ENCODE peak calls at places on chromosomes 2 and 18, in eight cellular contexts. One of them, this sample, is unnamed.

GRCh38 chr2:150885236-150885635 is 376.4 kb downstream of the RBM43 start:
- DNase-seq in IMR-90: peak; percentile 28
- DNase-seq in lower lobe of right lung: no peak
- DNase-seq in lung: no peak
- DNase-seq in HL-60: no peak
- DNase-seq in neural progenitor cell: no peak
- DNase-seq in astrocyte: peak; percentile 27
- DNase-seq in CD4-positive, alpha-beta memory T cell: no peak
- DNase-seq in this sample: no peak

GRCh38 chr2:238053195-238053776 is 7.5 kb upstream of the SCLY start:
- DNase-seq in CD4-positive, alpha-beta memory T cell: no peak
- DNase-seq in neural progenitor cell: no peak
- DNase-seq in lower lobe of right lung: no peak
- DNase-seq in HL-60: no peak
- DNase-seq in IMR-90: peak; percentile 67
- DNase-seq in astrocyte: peak; percentile 12
- DNase-seq in lung: no peak
- DNase-seq in this sample: no peak

GRCh38 chr2:10304458-10305253 is 2.0 kb downstream of the HPCAL1 start:
- DNase-seq in astrocyte: no peak
- DNase-seq in IMR-90: no peak
- DNase-seq in neural progenitor cell: peak; percentile 49
- DNase-seq in lower lobe of right lung: no peak
- DNase-seq in CD4-positive, alpha-beta memory T cell: no peak
- DNase-seq in HL-60: no peak
- DNase-seq in lung: no peak
- DNase-seq in this sample: peak; percentile 63

GRCh38 chr18:36284268-36284667 is 13.2 kb upstream of the FHOD3 start:
- DNase-seq in IMR-90: no peak
- DNase-seq in HL-60: no peak
- DNase-seq in CD4-positive, alpha-beta memory T cell: no peak
- DNase-seq in neural progenitor cell: no peak
- DNase-seq in astrocyte: no peak
- DNase-seq in lung: no peak
- DNase-seq in lower lobe of right lung: no peak
- DNase-seq in this sample: no peak

GRCh38 chr18:3411854-3412268 is 38.1 kb upstream of the TGIF1 start:
- DNase-seq in CD4-positive, alpha-beta memory T cell: peak; percentile 16
- DNase-seq in IMR-90: no peak
- DNase-seq in lung: peak; percentile 45
- DNase-seq in astrocyte: no peak
- DNase-seq in HL-60: no peak
- DNase-seq in lower lobe of right lung: peak; percentile 69
- DNase-seq in neural progenitor cell: no peak
- DNase-seq in this sample: peak; percentile 54

GRCh38 chr2:25983735-25984134 is 1.4 kb upstream of the KIF3C start:
- DNase-seq in astrocyte: no peak
- DNase-seq in neural progenitor cell: no peak
- DNase-seq in CD4-positive, alpha-beta memory T cell: no peak
- DNase-seq in lung: no peak
- DNase-seq in lower lobe of right lung: no peak
- DNase-seq in HL-60: no peak
- DNase-seq in IMR-90: no peak
- DNase-seq in this sample: no peak

GRCh38 chr2:20491739-20492531 is 45.1 kb downstream of the RHOB start:
- DNase-seq in neural progenitor cell: no peak
- DNase-seq in CD4-positive, alpha-beta memory T cell: no peak
- DNase-seq in IMR-90: no peak
- DNase-seq in HL-60: no peak
- DNase-seq in astrocyte: no peak
- DNase-seq in lung: no peak
- DNase-seq in lower lobe of right lung: no peak
- DNase-seq in this sample: no peak

GRCh38 chr18:63004466-63005089 is 289.2 kb downstream of the PHLPP1 start:
- DNase-seq in astrocyte: no peak
- DNase-seq in lower lobe of right lung: no peak
- DNase-seq in neural progenitor cell: no peak
- DNase-seq in CD4-positive, alpha-beta memory T cell: no peak
- DNase-seq in IMR-90: no peak
- DNase-seq in lung: no peak
- DNase-seq in HL-60: no peak
- DNase-seq in this sample: no peak

GRCh38 chr2:46416280-46416679 is 63.1 kb upstream of the TMEM247 start:
- DNase-seq in astrocyte: no peak
- DNase-seq in lower lobe of right lung: no peak
- DNase-seq in HL-60: no peak
- DNase-seq in lung: no peak
- DNase-seq in IMR-90: no peak
- DNase-seq in CD4-positive, alpha-beta memory T cell: no peak
- DNase-seq in neural progenitor cell: no peak
- DNase-seq in this sample: no peak

GRCh38 chr2:55162284-55163006 is 69.6 kb downstream of the CLHC1 start:
- DNase-seq in lung: no peak
- DNase-seq in CD4-positive, alpha-beta memory T cell: no peak
- DNase-seq in lower lobe of right lung: no peak
- DNase-seq in HL-60: no peak
- DNase-seq in astrocyte: no peak
- DNase-seq in neural progenitor cell: peak; percentile 54
- DNase-seq in IMR-90: no peak
- DNase-seq in this sample: peak; percentile 71

GRCh38 chr2:64036343-64036742 is 17.1 kb upstream of the VPS54 start:
- DNase-seq in neural progenitor cell: no peak
- DNase-seq in astrocyte: peak; percentile 87
- DNase-seq in HL-60: no peak
- DNase-seq in lung: no peak
- DNase-seq in IMR-90: peak; percentile 89
- DNase-seq in CD4-positive, alpha-beta memory T cell: peak; percentile 59
- DNase-seq in lower lobe of right lung: no peak
- DNase-seq in this sample: no peak

GRCh38 chr2:71240794-71241193 is 13.9 kb upstream of the PAIP2B start:
- DNase-seq in lung: no peak
- DNase-seq in lower lobe of right lung: no peak
- DNase-seq in HL-60: no peak
- DNase-seq in IMR-90: no peak
- DNase-seq in CD4-positive, alpha-beta memory T cell: no peak
- DNase-seq in astrocyte: no peak
- DNase-seq in neural progenitor cell: no peak
- DNase-seq in this sample: no peak

GRCh38 chr2:72932045-72932444 is 14.7 kb downstream of the EMX1 start:
- DNase-seq in IMR-90: peak; percentile 54
- DNase-seq in lower lobe of right lung: no peak
- DNase-seq in astrocyte: peak; percentile 20
- DNase-seq in lung: no peak
- DNase-seq in HL-60: no peak
- DNase-seq in neural progenitor cell: no peak
- DNase-seq in CD4-positive, alpha-beta memory T cell: no peak
- DNase-seq in this sample: no peak

GRCh38 chr2:127857494-127857818 is 499 bp downstream of the POLR2D start:
- DNase-seq in CD4-positive, alpha-beta memory T cell: no peak
- DNase-seq in lung: no peak
- DNase-seq in IMR-90: no peak
- DNase-seq in lower lobe of right lung: no peak
- DNase-seq in HL-60: no peak
- DNase-seq in astrocyte: no peak
- DNase-seq in neural progenitor cell: peak; percentile 21
- DNase-seq in this sample: peak; percentile 65

GRCh38 chr2:150303281-150303680 is 184.2 kb downstream of the RND3 start:
- DNase-seq in lower lobe of right lung: no peak
- DNase-seq in neural progenitor cell: no peak
- DNase-seq in astrocyte: peak; percentile 10
- DNase-seq in IMR-90: no peak
- DNase-seq in lung: no peak
- DNase-seq in CD4-positive, alpha-beta memory T cell: no peak
- DNase-seq in HL-60: no peak
- DNase-seq in this sample: no peak

GRCh38 chr2:120771111-120771555 is 35.5 kb downstream of the GLI2 start:
- DNase-seq in IMR-90: no peak
- DNase-seq in lower lobe of right lung: peak; percentile 44
- DNase-seq in lung: no peak
- DNase-seq in CD4-positive, alpha-beta memory T cell: no peak
- DNase-seq in HL-60: no peak
- DNase-seq in neural progenitor cell: no peak
- DNase-seq in astrocyte: no peak
- DNase-seq in this sample: peak; percentile 36

GRCh38 chr2:120769787-120770120 is 34.1 kb downstream of the GLI2 start:
- DNase-seq in lung: no peak
- DNase-seq in HL-60: no peak
- DNase-seq in astrocyte: no peak
- DNase-seq in neural progenitor cell: no peak
- DNase-seq in lower lobe of right lung: peak; percentile 12
- DNase-seq in IMR-90: no peak
- DNase-seq in CD4-positive, alpha-beta memory T cell: no peak
- DNase-seq in this sample: peak; percentile 39

GRCh38 chr2:120769076-120769786 is 33.6 kb downstream of the GLI2 start:
- DNase-seq in lung: no peak
- DNase-seq in HL-60: no peak
- DNase-seq in lower lobe of right lung: peak; percentile 25
- DNase-seq in astrocyte: no peak
- DNase-seq in IMR-90: no peak
- DNase-seq in neural progenitor cell: no peak
- DNase-seq in CD4-positive, alpha-beta memory T cell: no peak
- DNase-seq in this sample: peak; percentile 33

GRCh38 chr2:120770641-120771040 is 35.0 kb downstream of the GLI2 start:
- DNase-seq in astrocyte: no peak
- DNase-seq in lower lobe of right lung: peak; percentile 10
- DNase-seq in neural progenitor cell: no peak
- DNase-seq in lung: no peak
- DNase-seq in HL-60: no peak
- DNase-seq in CD4-positive, alpha-beta memory T cell: no peak
- DNase-seq in IMR-90: no peak
- DNase-seq in this sample: peak; percentile 40

GRCh38 chr2:120770176-120770575 is 34.5 kb downstream of the GLI2 start:
- DNase-seq in lung: no peak
- DNase-seq in lower lobe of right lung: peak; percentile 10
- DNase-seq in neural progenitor cell: no peak
- DNase-seq in IMR-90: no peak
- DNase-seq in astrocyte: no peak
- DNase-seq in CD4-positive, alpha-beta memory T cell: no peak
- DNase-seq in HL-60: no peak
- DNase-seq in this sample: no peak
- H3K27ac ChIP-seq in lung: no peak overlapping the region
- H3K27ac ChIP-seq in lower lobe of right lung: no peak overlapping the region
- H3K27ac ChIP-seq in neural progenitor cell: no peak overlapping the region
- H3K27ac ChIP-seq in IMR-90: peak overlapping the region; percentile 82
- H3K27ac ChIP-seq in astrocyte: no peak overlapping the region
- H3K27ac ChIP-seq in CD4-positive, alpha-beta memory T cell: no peak overlapping the region
- H3K27ac ChIP-seq in HL-60: no peak overlapping the region
- H3K27ac ChIP-seq in this sample: no peak overlapping the region

GRCh38 chr2:236782938-236783337 is 213.3 kb downstream of the ACKR3 start:
- DNase-seq in IMR-90: peak; percentile 25
- DNase-seq in neural progenitor cell: no peak
- DNase-seq in lower lobe of right lung: no peak
- DNase-seq in lung: no peak
- DNase-seq in HL-60: peak; percentile 45
- DNase-seq in astrocyte: no peak
- DNase-seq in CD4-positive, alpha-beta memory T cell: no peak
- DNase-seq in this sample: no peak

GRCh38 chr2:236787885-236788284 is 218.3 kb downstream of the ACKR3 start:
- DNase-seq in IMR-90: no peak
- DNase-seq in lower lobe of right lung: no peak
- DNase-seq in astrocyte: no peak
- DNase-seq in CD4-positive, alpha-beta memory T cell: no peak
- DNase-seq in lung: no peak
- DNase-seq in HL-60: peak; percentile 60
- DNase-seq in neural progenitor cell: no peak
- DNase-seq in this sample: no peak

GRCh38 chr2:236783417-236784020 is 213.9 kb downstream of the ACKR3 start:
- DNase-seq in neural progenitor cell: no peak
- DNase-seq in IMR-90: no peak
- DNase-seq in CD4-positive, alpha-beta memory T cell: no peak
- DNase-seq in astrocyte: no peak
- DNase-seq in lung: no peak
- DNase-seq in lower lobe of right lung: no peak
- DNase-seq in HL-60: no peak
- DNase-seq in this sample: no peak

GRCh38 chr2:236785611-236786057 is 216.0 kb downstream of the ACKR3 start:
- DNase-seq in lung: no peak
- DNase-seq in lower lobe of right lung: no peak
- DNase-seq in HL-60: no peak
- DNase-seq in astrocyte: peak; percentile 43
- DNase-seq in neural progenitor cell: no peak
- DNase-seq in CD4-positive, alpha-beta memory T cell: no peak
- DNase-seq in IMR-90: no peak
- DNase-seq in this sample: no peak

GRCh38 chr2:236786786-236787185 is 217.2 kb downstream of the ACKR3 start:
- DNase-seq in astrocyte: no peak
- DNase-seq in IMR-90: no peak
- DNase-seq in lower lobe of right lung: no peak
- DNase-seq in lung: no peak
- DNase-seq in neural progenitor cell: no peak
- DNase-seq in CD4-positive, alpha-beta memory T cell: no peak
- DNase-seq in HL-60: no peak
- DNase-seq in this sample: no peak
- H3K27ac ChIP-seq in astrocyte: no peak overlapping the region
- H3K27ac ChIP-seq in IMR-90: no peak overlapping the region
- H3K27ac ChIP-seq in lower lobe of right lung: no peak overlapping the region
- H3K27ac ChIP-seq in lung: no peak overlapping the region
- H3K27ac ChIP-seq in neural progenitor cell: no peak overlapping the region
- H3K27ac ChIP-seq in CD4-positive, alpha-beta memory T cell: no peak overlapping the region
- H3K27ac ChIP-seq in HL-60: no peak overlapping the region
- H3K27ac ChIP-seq in this sample: no peak overlapping the region

GRCh38 chr18:13539050-13539449 is 187.3 kb downstream of the FAM210A start:
- DNase-seq in astrocyte: no peak
- DNase-seq in HL-60: no peak
- DNase-seq in lung: no peak
- DNase-seq in CD4-positive, alpha-beta memory T cell: peak; percentile 22
- DNase-seq in IMR-90: no peak
- DNase-seq in neural progenitor cell: no peak
- DNase-seq in lower lobe of right lung: no peak
- DNase-seq in this sample: peak; percentile 17
- H3K27ac ChIP-seq in astrocyte: no peak overlapping the region
- H3K27ac ChIP-seq in HL-60: no peak overlapping the region
- H3K27ac ChIP-seq in lung: no peak overlapping the region
- H3K27ac ChIP-seq in CD4-positive, alpha-beta memory T cell: no peak overlapping the region
- H3K27ac ChIP-seq in IMR-90: no peak overlapping the region
- H3K27ac ChIP-seq in neural progenitor cell: no peak overlapping the region
- H3K27ac ChIP-seq in lower lobe of right lung: peak overlapping the region; percentile 20
- H3K27ac ChIP-seq in this sample: no peak overlapping the region

GRCh38 chr2:28681216-28681981 is 70.2 kb upstream of the PPP1CB start:
- DNase-seq in astrocyte: peak; percentile 75
- DNase-seq in CD4-positive, alpha-beta memory T cell: peak; percentile 50
- DNase-seq in neural progenitor cell: no peak
- DNase-seq in IMR-90: peak; percentile 81
- DNase-seq in HL-60: no peak
- DNase-seq in lower lobe of right lung: no peak
- DNase-seq in lung: no peak
- DNase-seq in this sample: no peak
- H3K27ac ChIP-seq in astrocyte: peak overlapping the region; percentile 54
- H3K27ac ChIP-seq in CD4-positive, alpha-beta memory T cell: peak overlapping the region; percentile 36
- H3K27ac ChIP-seq in neural progenitor cell: peak overlapping the region; percentile 43
- H3K27ac ChIP-seq in IMR-90: peak overlapping the region; percentile 25
- H3K27ac ChIP-seq in HL-60: no peak overlapping the region
- H3K27ac ChIP-seq in lower lobe of right lung: no peak overlapping the region
- H3K27ac ChIP-seq in lung: no peak overlapping the region
- H3K27ac ChIP-seq in this sample: no peak overlapping the region

GRCh38 chr2:190685348-190685747 is 36.5 kb downstream of the NAB1 start:
- DNase-seq in IMR-90: no peak
- DNase-seq in HL-60: no peak
- DNase-seq in CD4-positive, alpha-beta memory T cell: no peak
- DNase-seq in lung: no peak
- DNase-seq in lower lobe of right lung: no peak
- DNase-seq in neural progenitor cell: no peak
- DNase-seq in astrocyte: no peak
- DNase-seq in this sample: no peak
- H3K27ac ChIP-seq in IMR-90: no peak overlapping the region
- H3K27ac ChIP-seq in HL-60: no peak overlapping the region
- H3K27ac ChIP-seq in CD4-positive, alpha-beta memory T cell: no peak overlapping the region
- H3K27ac ChIP-seq in lung: no peak overlapping the region
- H3K27ac ChIP-seq in lower lobe of right lung: no peak overlapping the region
- H3K27ac ChIP-seq in neural progenitor cell: no peak overlapping the region
- H3K27ac ChIP-seq in astrocyte: no peak overlapping the region
- H3K27ac ChIP-seq in this sample: no peak overlapping the region

GRCh38 chr2:27803046-27803445 is 31.5 kb downstream of the MRPL33 start:
- DNase-seq in HL-60: peak; percentile 31
- DNase-seq in astrocyte: no peak
- DNase-seq in lower lobe of right lung: no peak
- DNase-seq in lung: no peak
- DNase-seq in IMR-90: no peak
- DNase-seq in neural progenitor cell: no peak
- DNase-seq in CD4-positive, alpha-beta memory T cell: no peak
- DNase-seq in this sample: no peak
- H3K27ac ChIP-seq in HL-60: no peak overlapping the region
- H3K27ac ChIP-seq in astrocyte: no peak overlapping the region
- H3K27ac ChIP-seq in lower lobe of right lung: no peak overlapping the region
- H3K27ac ChIP-seq in lung: no peak overlapping the region
- H3K27ac ChIP-seq in IMR-90: no peak overlapping the region
- H3K27ac ChIP-seq in neural progenitor cell: no peak overlapping the region
- H3K27ac ChIP-seq in CD4-positive, alpha-beta memory T cell: no peak overlapping the region
- H3K27ac ChIP-seq in this sample: no peak overlapping the region

This sample was measured in endodermal cell.